ENCODE peak calls at places on chromosomes 4 and X, in six cellular contexts. One of them, this sample, is unnamed. For H3K4me1, the result is how much of the 10 kb centered on the place peaks cover.

GRCh38 chrX:54358424-54359211 is 772 bp upstream of the WNK3 start:
- DNase-seq in pancreas: peak
- DNase-seq in tibial artery: peak
- DNase-seq in uterus: peak
- DNase-seq in hepatocyte: peak
- DNase-seq in heart left ventricle: peak
- DNase-seq in this sample: peak

GRCh38 chr4:13306356-13306755 is 177.8 kb downstream of the RAB28 start:
- DNase-seq in uterus: no peak
- DNase-seq in tibial artery: no peak
- DNase-seq in heart left ventricle: no peak
- DNase-seq in pancreas: no peak
- DNase-seq in hepatocyte: no peak
- DNase-seq in this sample: no peak

GRCh38 chr4:156771171-156771837 is 200.3 kb downstream of the PDGFC start:
- DNase-seq in pancreas: no peak
- DNase-seq in hepatocyte: no peak
- DNase-seq in tibial artery: peak
- DNase-seq in uterus: peak
- DNase-seq in heart left ventricle: no peak
- DNase-seq in this sample: no peak

GRCh38 chrX:928606-929005 is 283.8 kb downstream of the CRLF2 start:
- DNase-seq in uterus: no peak
- DNase-seq in heart left ventricle: no peak
- DNase-seq in tibial artery: peak
- DNase-seq in hepatocyte: no peak
- DNase-seq in pancreas: no peak
- DNase-seq in this sample: no peak

GRCh38 chrX:107629533-107629909 is 1.2 kb downstream of the PRPS1 start:
- DNase-seq in hepatocyte: peak
- DNase-seq in tibial artery: no peak
- DNase-seq in uterus: no peak
- DNase-seq in heart left ventricle: no peak
- DNase-seq in pancreas: no peak
- DNase-seq in this sample: no peak

GRCh38 chrX:49106930-49107329 is 16.6 kb downstream of the GPKOW start:
- DNase-seq in hepatocyte: peak
- DNase-seq in pancreas: no peak
- DNase-seq in heart left ventricle: no peak
- DNase-seq in uterus: no peak
- DNase-seq in tibial artery: no peak
- DNase-seq in this sample: peak

GRCh38 chr4:54784188-54784671 is 126.5 kb downstream of the KIT start:
- DNase-seq in pancreas: no peak
- DNase-seq in tibial artery: peak
- DNase-seq in heart left ventricle: peak
- DNase-seq in uterus: peak
- DNase-seq in hepatocyte: peak
- DNase-seq in this sample: no peak

GRCh38 chr4:189525304-189525703 is 415.4 kb upstream of the FRG1 start:
- DNase-seq in uterus: no peak
- DNase-seq in hepatocyte: no peak
- DNase-seq in pancreas: no peak
- DNase-seq in heart left ventricle: no peak
- DNase-seq in tibial artery: no peak
- DNase-seq in this sample: no peak

GRCh38 chrX:150456466-150456865 is 93.3 kb downstream of the MAMLD1 start:
- DNase-seq in pancreas: no peak
- DNase-seq in heart left ventricle: no peak
- DNase-seq in uterus: no peak
- DNase-seq in tibial artery: no peak
- DNase-seq in hepatocyte: no peak
- DNase-seq in this sample: no peak

GRCh38 chr4:169698331-169698730 is 59.4 kb downstream of the HPF1 start:
- DNase-seq in hepatocyte: no peak
- DNase-seq in heart left ventricle: no peak
- DNase-seq in pancreas: no peak
- DNase-seq in tibial artery: no peak
- DNase-seq in uterus: no peak
- DNase-seq in this sample: no peak

GRCh38 chr4:81503586-81503985 is 31.9 kb upstream of the RASGEF1B start:
- DNase-seq in tibial artery: no peak
- DNase-seq in heart left ventricle: no peak
- DNase-seq in pancreas: no peak
- DNase-seq in hepatocyte: no peak
- DNase-seq in uterus: no peak
- DNase-seq in this sample: no peak

GRCh38 chrX:47958943-47959342 is 44.8 kb downstream of the ZNF182 start:
- DNase-seq in pancreas: no peak
- DNase-seq in tibial artery: no peak
- DNase-seq in uterus: no peak
- DNase-seq in hepatocyte: peak
- DNase-seq in heart left ventricle: no peak
- DNase-seq in this sample: peak

GRCh38 chr4:10571896-10572295 is 112.7 kb downstream of the CLNK start:
- DNase-seq in uterus: no peak
- DNase-seq in hepatocyte: no peak
- DNase-seq in pancreas: no peak
- DNase-seq in tibial artery: no peak
- DNase-seq in heart left ventricle: no peak
- DNase-seq in this sample: no peak

GRCh38 chrX:8364369-8365141 is 100.1 kb upstream of the VCX3B start:
- DNase-seq in tibial artery: no peak
- DNase-seq in uterus: no peak
- DNase-seq in heart left ventricle: peak
- DNase-seq in hepatocyte: peak
- DNase-seq in pancreas: no peak
- DNase-seq in this sample: no peak

GRCh38 chr4:98745372-98745771 is 87.0 kb upstream of the TSPAN5 start:
- DNase-seq in hepatocyte: no peak
- DNase-seq in heart left ventricle: no peak
- DNase-seq in tibial artery: no peak
- DNase-seq in uterus: no peak
- DNase-seq in pancreas: no peak
- DNase-seq in this sample: no peak

GRCh38 chr4:84767163-84767562 is 184.2 kb downstream of the CDS1 start:
- DNase-seq in pancreas: no peak
- DNase-seq in heart left ventricle: no peak
- DNase-seq in tibial artery: no peak
- DNase-seq in hepatocyte: no peak
- DNase-seq in uterus: no peak
- DNase-seq in this sample: no peak

GRCh38 chrX:68686684-68687045 is 39.2 kb downstream of the STARD8 start:
- DNase-seq in tibial artery: no peak
- DNase-seq in heart left ventricle: peak
- DNase-seq in hepatocyte: peak
- DNase-seq in uterus: peak
- DNase-seq in pancreas: no peak
- DNase-seq in this sample: no peak

GRCh38 chr4:1227817-1228216 is 21.1 kb downstream of the CTBP1 start:
- DNase-seq in hepatocyte: no peak
- DNase-seq in uterus: no peak
- DNase-seq in heart left ventricle: no peak
- DNase-seq in tibial artery: no peak
- DNase-seq in pancreas: no peak
- DNase-seq in this sample: no peak

GRCh38 chr4:183797041-183797444 is 108.1 kb upstream of the STOX2 start:
- DNase-seq in tibial artery: no peak
- DNase-seq in hepatocyte: peak
- DNase-seq in pancreas: peak
- DNase-seq in heart left ventricle: peak
- DNase-seq in uterus: no peak
- DNase-seq in this sample: no peak

GRCh38 chr4:8653326-8654000 is 60.9 kb downstream of the CPZ start:
- DNase-seq in uterus: no peak
- DNase-seq in tibial artery: no peak
- DNase-seq in heart left ventricle: no peak
- DNase-seq in hepatocyte: no peak
- DNase-seq in pancreas: no peak
- DNase-seq in this sample: no peak

GRCh38 chr4:25123236-25123635 is 37.0 kb downstream of the SEPSECS start:
- DNase-seq in uterus: no peak
- DNase-seq in pancreas: no peak
- DNase-seq in hepatocyte: no peak
- DNase-seq in tibial artery: no peak
- DNase-seq in heart left ventricle: no peak
- DNase-seq in this sample: no peak

GRCh38 chr4:158894826-158895225 is 126.0 kb downstream of the FNIP2 start:
- DNase-seq in tibial artery: no peak
- DNase-seq in uterus: no peak
- DNase-seq in heart left ventricle: no peak
- DNase-seq in hepatocyte: no peak
- DNase-seq in pancreas: no peak
- DNase-seq in this sample: no peak

GRCh38 chrX:1389993-1390285 is 2.0 kb downstream of the SLC25A6 start:
- DNase-seq in hepatocyte: no peak
- DNase-seq in pancreas: peak
- DNase-seq in tibial artery: no peak
- DNase-seq in uterus: no peak
- DNase-seq in heart left ventricle: no peak
- DNase-seq in this sample: no peak

GRCh38 chr4:11263208-11263607 is 165.5 kb downstream of the HS3ST1 start:
- DNase-seq in uterus: no peak
- DNase-seq in hepatocyte: no peak
- DNase-seq in pancreas: no peak
- DNase-seq in heart left ventricle: no peak
- DNase-seq in tibial artery: no peak
- DNase-seq in this sample: no peak

GRCh38 chrX:132092439-132093065 is 35.3 kb downstream of the FRMD7 start:
- DNase-seq in uterus: peak
- DNase-seq in hepatocyte: peak
- DNase-seq in tibial artery: peak
- DNase-seq in heart left ventricle: peak
- DNase-seq in pancreas: no peak
- DNase-seq in this sample: peak

GRCh38 chr4:128737098-128737513 is 72.4 kb upstream of the JADE1 start:
- DNase-seq in hepatocyte: no peak
- DNase-seq in heart left ventricle: peak
- DNase-seq in tibial artery: no peak
- DNase-seq in pancreas: peak
- DNase-seq in uterus: no peak
- DNase-seq in this sample: no peak

GRCh38 chrX:42902513-42902912 is 124.5 kb upstream of the PPP1R2C start:
- DNase-seq in pancreas: no peak
- DNase-seq in uterus: no peak
- DNase-seq in heart left ventricle: no peak
- DNase-seq in hepatocyte: no peak
- DNase-seq in tibial artery: no peak
- DNase-seq in this sample: no peak

GRCh38 chr4:157076578-157076947 is 613 bp downstream of the GLRB start:
- DNase-seq in tibial artery: no peak
- DNase-seq in heart left ventricle: no peak
- DNase-seq in pancreas: peak
- DNase-seq in uterus: peak
- DNase-seq in hepatocyte: peak
- DNase-seq in this sample: no peak

GRCh38 chrX:28120076-28120475 is 138.8 kb upstream of the DCAF8L1 start:
- DNase-seq in tibial artery: no peak
- DNase-seq in heart left ventricle: no peak
- DNase-seq in pancreas: no peak
- DNase-seq in hepatocyte: no peak
- DNase-seq in uterus: no peak
- DNase-seq in this sample: no peak

GRCh38 chr4:150323551-150324325 is 245.5 kb downstream of the DCLK2 start:
- DNase-seq in hepatocyte: no peak
- DNase-seq in heart left ventricle: no peak
- DNase-seq in tibial artery: no peak
- DNase-seq in uterus: no peak
- DNase-seq in pancreas: no peak
- DNase-seq in this sample: no peak

DNA sequence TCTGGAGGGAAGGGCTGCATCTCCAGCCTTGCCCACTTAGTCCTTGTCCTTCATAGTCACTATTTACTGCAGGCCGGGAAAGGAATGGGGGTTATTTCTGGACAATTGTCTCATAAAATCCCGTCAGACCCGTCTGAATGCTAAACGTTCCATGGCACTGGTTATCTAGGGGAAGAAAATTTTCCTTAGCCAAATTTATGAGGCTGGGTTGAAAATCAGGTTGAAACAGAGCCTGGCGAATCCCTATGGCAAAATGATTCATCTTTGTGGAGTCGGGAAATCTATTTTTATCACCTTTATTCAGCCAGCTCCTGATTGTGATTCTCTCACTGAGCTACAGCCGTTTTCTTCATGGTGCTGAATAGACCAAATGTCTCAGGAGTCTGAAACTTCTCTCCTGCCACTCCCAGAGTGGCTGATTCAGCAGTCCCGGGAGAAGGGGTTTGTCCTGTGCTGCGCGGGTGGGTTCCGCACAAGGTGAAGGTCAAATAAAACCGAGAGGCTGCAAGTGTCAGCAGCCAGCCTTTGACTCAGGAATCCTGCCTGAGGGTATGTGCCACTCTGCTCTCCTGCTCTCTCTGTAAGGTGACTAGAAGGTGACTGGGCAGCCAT is 1.0 kb downstream of the LIMCH1 start:
- DNase-seq in pancreas: no peak
- DNase-seq in hepatocyte: no peak
- DNase-seq in heart left ventricle: peak
- DNase-seq in tibial artery: no peak
- DNase-seq in uterus: no peak
- DNase-seq in this sample: no peak
- H3K4me3 ChIP-seq in pancreas: no peak
- H3K4me3 ChIP-seq in hepatocyte: no peak
- H3K4me3 ChIP-seq in heart left ventricle: peak
- H3K4me3 ChIP-seq in tibial artery: peak
- H3K4me3 ChIP-seq in uterus: no peak
- H3K4me3 ChIP-seq in this sample: no peak

GRCh38 chrX:129768186-129768585 is 11.6 kb upstream of the SASH3 start:
- DNase-seq in hepatocyte: no peak
- DNase-seq in pancreas: no peak
- DNase-seq in heart left ventricle: no peak
- DNase-seq in uterus: no peak
- DNase-seq in tibial artery: no peak
- DNase-seq in this sample: no peak
- H3K4me1 ChIP-seq in hepatocyte: under half
- H3K4me1 ChIP-seq in pancreas: under half
- H3K4me1 ChIP-seq in heart left ventricle: under half
- H3K4me1 ChIP-seq in uterus: under half
- H3K4me1 ChIP-seq in tibial artery: under half
- H3K4me1 ChIP-seq in this sample: half or more

DNA sequence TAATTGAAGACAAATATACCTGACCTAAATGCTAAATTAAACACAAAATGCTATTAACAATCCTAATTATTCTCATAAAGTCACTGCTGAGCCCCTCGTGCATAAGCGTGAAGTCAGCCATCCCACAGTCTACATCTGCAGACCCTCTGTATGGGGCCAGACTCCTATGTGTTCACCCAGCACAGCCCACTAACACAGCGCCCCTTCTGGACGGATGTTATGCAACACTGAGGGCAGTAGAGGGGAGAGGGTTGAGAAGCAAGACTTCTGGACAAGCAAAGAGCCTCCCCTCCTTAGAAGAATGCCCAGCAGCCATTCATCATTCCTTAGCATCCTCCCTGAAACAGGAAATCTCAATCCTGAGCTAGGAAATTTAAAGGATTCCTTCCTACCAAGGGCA is 7.9 kb downstream of the TRPC3 start:
- DNase-seq in heart left ventricle: no peak
- DNase-seq in uterus: no peak
- DNase-seq in pancreas: no peak
- DNase-seq in hepatocyte: no peak
- DNase-seq in tibial artery: no peak
- DNase-seq in this sample: no peak
- TF ChIP-seq CTCF in heart left ventricle: no peak
- TF ChIP-seq CTCF in uterus: peak
- TF ChIP-seq CTCF in pancreas: no peak
- TF ChIP-seq CTCF in hepatocyte: peak
- TF ChIP-seq CTCF in tibial artery: no peak
- TF ChIP-seq CTCF in this sample: peak

GRCh38 chr4:38674206-38675144 is 10.5 kb downstream of the KLF3 start:
- DNase-seq in hepatocyte: peak
- DNase-seq in uterus: no peak
- DNase-seq in heart left ventricle: no peak
- DNase-seq in pancreas: no peak
- DNase-seq in tibial artery: no peak
- DNase-seq in this sample: no peak
- H3K4me3 ChIP-seq in hepatocyte: peak
- H3K4me3 ChIP-seq in uterus: no peak
- H3K4me3 ChIP-seq in heart left ventricle: peak
- H3K4me3 ChIP-seq in pancreas: no peak
- H3K4me3 ChIP-seq in tibial artery: no peak
- H3K4me3 ChIP-seq in this sample: peak

This sample was measured in CD8-positive, alpha-beta T cell.